ENCODE peak calls at places on chromosomes 13 and 19, in five cellular contexts. A, D, Z, W and L are unnamed samples.

GRCh38 chr13:82344867-82345266 is 1537.4 kb downstream of the SLITRK1 start:
- DNase-seq in Z (no peak), A (no peak), W (no peak), D (no peak), L (no peak)

GRCh38 chr19:38385804-38386257 is 2.0 kb downstream of the GGN start:
- DNase-seq in D (no peak), W (peak), A (no peak), Z (no peak), L (peak)

GRCh38 chr19:14582894-14583340 is at the start of gene CLEC17A:
- DNase-seq in Z (no peak), A (no peak), W (no peak), D (peak), L (no peak)

GRCh38 chr13:87680298-87680697 is 9.1 kb downstream of the SLITRK5 start:
- DNase-seq in D (no peak), Z (peak), A (no peak), W (no peak), L (peak)

GRCh38 chr13:20118268-20119140 is 42.3 kb downstream of the GJA3 start:
- DNase-seq in Z (peak), A (no peak), D (peak), W (peak), L (no peak)

GRCh38 chr19:12789098-12789903 is 2.0 kb upstream of the JUNB start:
- DNase-seq in Z (peak), A (no peak), W (no peak), D (no peak), L (no peak)

GRCh38 chr19:37991176-37991835 is 84.3 kb downstream of the SIPA1L3 start:
- DNase-seq in Z (no peak), W (no peak), D (no peak), A (no peak), L (no peak)

GRCh38 chr19:14081797-14082674 is 3.5 kb downstream of the C19orf67 start:
- DNase-seq in A (no peak), D (peak), W (no peak), Z (no peak), L (no peak)

GRCh38 chr13:24223341-24224231 is 63.1 kb downstream of the SPATA13 start:
- DNase-seq in D (peak), W (no peak), A (no peak), Z (no peak), L (no peak)

GRCh38 chr13:78655906-78656305 is 3.0 kb downstream of the OBI1 start:
- DNase-seq in Z (no peak), A (no peak), D (no peak), W (no peak), L (no peak)

GRCh38 chr13:71115301-71115700 is 751.7 kb downstream of the DACH1 start:
- DNase-seq in W (no peak), Z (no peak), D (no peak), A (no peak), L (no peak)

GRCh38 chr13:101916108-101916757 is 463.8 kb downstream of the ITGBL1 start:
- DNase-seq in D (no peak), A (no peak), W (peak), Z (peak), L (peak)